ENCODE peak calls at places on chromosomes 4 and X, in ten cellular contexts. One of them, this sample, is unnamed.

GRCh38 chr4:122776916-122777315 is 44.4 kb downstream of the BBS12 start:
- DNase-seq in activated CD8-positive, alpha-beta memory T cell treated with anti-CD3 and anti-CD28 coated beads for 48 hours: no peak
- DNase-seq in mucosa of gallbladder: no peak
- DNase-seq in left ventricle myocardium inferior: no peak
- DNase-seq in hippocampal formation: no peak
- DNase-seq in stimulated activated CD8-positive, alpha-beta memory T cell treated with anti-CD3 and anti-CD28 coated beads, Interleukin-15, amount 100 ng/mL, for 4 hours: no peak
- DNase-seq in iPS-NIHi11: no peak
- DNase-seq in cardiac muscle cell: peak
- DNase-seq in esophagus muscularis mucosa: no peak
- DNase-seq in T-cell: no peak
- DNase-seq in this sample: no peak

GRCh38 chrX:35842657-35843056 is 44.5 kb downstream of the MAGEB16 start:
- DNase-seq in esophagus muscularis mucosa: no peak
- DNase-seq in stimulated activated CD8-positive, alpha-beta memory T cell treated with anti-CD3 and anti-CD28 coated beads, Interleukin-15, amount 100 ng/mL, for 4 hours: no peak
- DNase-seq in hippocampal formation: no peak
- DNase-seq in cardiac muscle cell: no peak
- DNase-seq in left ventricle myocardium inferior: no peak
- DNase-seq in activated CD8-positive, alpha-beta memory T cell treated with anti-CD3 and anti-CD28 coated beads for 48 hours: no peak
- DNase-seq in mucosa of gallbladder: no peak
- DNase-seq in iPS-NIHi11: no peak
- DNase-seq in T-cell: no peak
- DNase-seq in this sample: no peak

GRCh38 chrX:151724563-151725337 is 8.9 kb downstream of the FATE1 start:
- DNase-seq in cardiac muscle cell: no peak
- DNase-seq in hippocampal formation: no peak
- DNase-seq in stimulated activated CD8-positive, alpha-beta memory T cell treated with anti-CD3 and anti-CD28 coated beads, Interleukin-15, amount 100 ng/mL, for 4 hours: no peak
- DNase-seq in activated CD8-positive, alpha-beta memory T cell treated with anti-CD3 and anti-CD28 coated beads for 48 hours: no peak
- DNase-seq in T-cell: no peak
- DNase-seq in esophagus muscularis mucosa: no peak
- DNase-seq in mucosa of gallbladder: no peak
- DNase-seq in iPS-NIHi11: no peak
- DNase-seq in left ventricle myocardium inferior: no peak
- DNase-seq in this sample: no peak

GRCh38 chrX:148457279-148457678 is 43.1 kb upstream of the AFF2 start:
- DNase-seq in mucosa of gallbladder: no peak
- DNase-seq in hippocampal formation: no peak
- DNase-seq in T-cell: no peak
- DNase-seq in cardiac muscle cell: no peak
- DNase-seq in left ventricle myocardium inferior: no peak
- DNase-seq in activated CD8-positive, alpha-beta memory T cell treated with anti-CD3 and anti-CD28 coated beads for 48 hours: no peak
- DNase-seq in esophagus muscularis mucosa: no peak
- DNase-seq in stimulated activated CD8-positive, alpha-beta memory T cell treated with anti-CD3 and anti-CD28 coated beads, Interleukin-15, amount 100 ng/mL, for 4 hours: no peak
- DNase-seq in iPS-NIHi11: no peak
- DNase-seq in this sample: no peak

GRCh38 chr4:163148466-163149336 is 18.0 kb downstream of the NAF1 start:
- DNase-seq in stimulated activated CD8-positive, alpha-beta memory T cell treated with anti-CD3 and anti-CD28 coated beads, Interleukin-15, amount 100 ng/mL, for 4 hours: no peak
- DNase-seq in iPS-NIHi11: no peak
- DNase-seq in esophagus muscularis mucosa: no peak
- DNase-seq in mucosa of gallbladder: no peak
- DNase-seq in cardiac muscle cell: no peak
- DNase-seq in activated CD8-positive, alpha-beta memory T cell treated with anti-CD3 and anti-CD28 coated beads for 48 hours: no peak
- DNase-seq in hippocampal formation: no peak
- DNase-seq in left ventricle myocardium inferior: no peak
- DNase-seq in T-cell: no peak
- DNase-seq in this sample: no peak

GRCh38 chr4:27692098-27692679 is 831.5 kb downstream of the STIM2 start:
- DNase-seq in T-cell: no peak
- DNase-seq in left ventricle myocardium inferior: no peak
- DNase-seq in cardiac muscle cell: peak
- DNase-seq in iPS-NIHi11: peak
- DNase-seq in hippocampal formation: peak
- DNase-seq in activated CD8-positive, alpha-beta memory T cell treated with anti-CD3 and anti-CD28 coated beads for 48 hours: no peak
- DNase-seq in mucosa of gallbladder: no peak
- DNase-seq in stimulated activated CD8-positive, alpha-beta memory T cell treated with anti-CD3 and anti-CD28 coated beads, Interleukin-15, amount 100 ng/mL, for 4 hours: no peak
- DNase-seq in esophagus muscularis mucosa: no peak
- DNase-seq in this sample: peak

GRCh38 chrX:134821370-134821769 is 163.1 kb upstream of the PLAC1 start:
- DNase-seq in hippocampal formation: no peak
- DNase-seq in stimulated activated CD8-positive, alpha-beta memory T cell treated with anti-CD3 and anti-CD28 coated beads, Interleukin-15, amount 100 ng/mL, for 4 hours: no peak
- DNase-seq in T-cell: no peak
- DNase-seq in left ventricle myocardium inferior: peak
- DNase-seq in esophagus muscularis mucosa: no peak
- DNase-seq in activated CD8-positive, alpha-beta memory T cell treated with anti-CD3 and anti-CD28 coated beads for 48 hours: no peak
- DNase-seq in cardiac muscle cell: peak
- DNase-seq in iPS-NIHi11: peak
- DNase-seq in mucosa of gallbladder: no peak
- DNase-seq in this sample: peak

GRCh38 chr4:77154074-77154473 is 2.9 kb upstream of the CCNG2 start:
- DNase-seq in stimulated activated CD8-positive, alpha-beta memory T cell treated with anti-CD3 and anti-CD28 coated beads, Interleukin-15, amount 100 ng/mL, for 4 hours: no peak
- DNase-seq in cardiac muscle cell: no peak
- DNase-seq in mucosa of gallbladder: no peak
- DNase-seq in hippocampal formation: no peak
- DNase-seq in left ventricle myocardium inferior: no peak
- DNase-seq in T-cell: no peak
- DNase-seq in activated CD8-positive, alpha-beta memory T cell treated with anti-CD3 and anti-CD28 coated beads for 48 hours: no peak
- DNase-seq in iPS-NIHi11: no peak
- DNase-seq in esophagus muscularis mucosa: no peak
- DNase-seq in this sample: no peak

GRCh38 chrX:30906726-30907125 is 17.7 kb upstream of the TAB3 start:
- DNase-seq in cardiac muscle cell: peak
- DNase-seq in left ventricle myocardium inferior: no peak
- DNase-seq in iPS-NIHi11: no peak
- DNase-seq in stimulated activated CD8-positive, alpha-beta memory T cell treated with anti-CD3 and anti-CD28 coated beads, Interleukin-15, amount 100 ng/mL, for 4 hours: no peak
- DNase-seq in mucosa of gallbladder: no peak
- DNase-seq in activated CD8-positive, alpha-beta memory T cell treated with anti-CD3 and anti-CD28 coated beads for 48 hours: no peak
- DNase-seq in hippocampal formation: no peak
- DNase-seq in esophagus muscularis mucosa: no peak
- DNase-seq in T-cell: no peak
- DNase-seq in this sample: no peak

GRCh38 chrX:115138040-115138439 is 51.2 kb upstream of the RBMXL3 start:
- DNase-seq in activated CD8-positive, alpha-beta memory T cell treated with anti-CD3 and anti-CD28 coated beads for 48 hours: no peak
- DNase-seq in left ventricle myocardium inferior: no peak
- DNase-seq in T-cell: no peak
- DNase-seq in mucosa of gallbladder: no peak
- DNase-seq in stimulated activated CD8-positive, alpha-beta memory T cell treated with anti-CD3 and anti-CD28 coated beads, Interleukin-15, amount 100 ng/mL, for 4 hours: no peak
- DNase-seq in iPS-NIHi11: peak
- DNase-seq in cardiac muscle cell: no peak
- DNase-seq in esophagus muscularis mucosa: no peak
- DNase-seq in hippocampal formation: no peak
- DNase-seq in this sample: no peak

GRCh38 chr4:82745173-82745842 is 53.3 kb downstream of the SCD5 start:
- DNase-seq in mucosa of gallbladder: no peak
- DNase-seq in T-cell: no peak
- DNase-seq in esophagus muscularis mucosa: no peak
- DNase-seq in iPS-NIHi11: peak
- DNase-seq in activated CD8-positive, alpha-beta memory T cell treated with anti-CD3 and anti-CD28 coated beads for 48 hours: no peak
- DNase-seq in hippocampal formation: no peak
- DNase-seq in cardiac muscle cell: no peak
- DNase-seq in stimulated activated CD8-positive, alpha-beta memory T cell treated with anti-CD3 and anti-CD28 coated beads, Interleukin-15, amount 100 ng/mL, for 4 hours: no peak
- DNase-seq in left ventricle myocardium inferior: no peak
- DNase-seq in this sample: no peak

GRCh38 chr4:81482344-81482743 is 10.6 kb upstream of the RASGEF1B start:
- DNase-seq in iPS-NIHi11: no peak
- DNase-seq in T-cell: no peak
- DNase-seq in hippocampal formation: peak
- DNase-seq in esophagus muscularis mucosa: no peak
- DNase-seq in cardiac muscle cell: no peak
- DNase-seq in activated CD8-positive, alpha-beta memory T cell treated with anti-CD3 and anti-CD28 coated beads for 48 hours: no peak
- DNase-seq in left ventricle myocardium inferior: no peak
- DNase-seq in stimulated activated CD8-positive, alpha-beta memory T cell treated with anti-CD3 and anti-CD28 coated beads, Interleukin-15, amount 100 ng/mL, for 4 hours: no peak
- DNase-seq in mucosa of gallbladder: no peak
- DNase-seq in this sample: no peak

GRCh38 chrX:153245288-153245731 is 66.2 kb downstream of the MAGEA1 start:
- DNase-seq in mucosa of gallbladder: no peak
- DNase-seq in T-cell: no peak
- DNase-seq in iPS-NIHi11: peak
- DNase-seq in activated CD8-positive, alpha-beta memory T cell treated with anti-CD3 and anti-CD28 coated beads for 48 hours: no peak
- DNase-seq in hippocampal formation: no peak
- DNase-seq in esophagus muscularis mucosa: no peak
- DNase-seq in left ventricle myocardium inferior: no peak
- DNase-seq in stimulated activated CD8-positive, alpha-beta memory T cell treated with anti-CD3 and anti-CD28 coated beads, Interleukin-15, amount 100 ng/mL, for 4 hours: no peak
- DNase-seq in cardiac muscle cell: no peak
- DNase-seq in this sample: peak

GRCh38 chrX:107823456-107823855 is 2.2 kb upstream of the MID2 start:
- DNase-seq in stimulated activated CD8-positive, alpha-beta memory T cell treated with anti-CD3 and anti-CD28 coated beads, Interleukin-15, amount 100 ng/mL, for 4 hours: no peak
- DNase-seq in cardiac muscle cell: peak
- DNase-seq in hippocampal formation: no peak
- DNase-seq in iPS-NIHi11: no peak
- DNase-seq in mucosa of gallbladder: no peak
- DNase-seq in T-cell: no peak
- DNase-seq in esophagus muscularis mucosa: no peak
- DNase-seq in activated CD8-positive, alpha-beta memory T cell treated with anti-CD3 and anti-CD28 coated beads for 48 hours: no peak
- DNase-seq in left ventricle myocardium inferior: no peak
- DNase-seq in this sample: no peak

GRCh38 chr4:139963708-139964107 is 190.3 kb downstream of the MAML3 start:
- DNase-seq in mucosa of gallbladder: no peak
- DNase-seq in iPS-NIHi11: no peak
- DNase-seq in T-cell: no peak
- DNase-seq in hippocampal formation: no peak
- DNase-seq in left ventricle myocardium inferior: no peak
- DNase-seq in activated CD8-positive, alpha-beta memory T cell treated with anti-CD3 and anti-CD28 coated beads for 48 hours: no peak
- DNase-seq in cardiac muscle cell: no peak
- DNase-seq in stimulated activated CD8-positive, alpha-beta memory T cell treated with anti-CD3 and anti-CD28 coated beads, Interleukin-15, amount 100 ng/mL, for 4 hours: no peak
- DNase-seq in esophagus muscularis mucosa: no peak
- DNase-seq in this sample: no peak

GRCh38 chr4:156251373-156252065 is 297.9 kb upstream of the CTSO start:
- DNase-seq in T-cell: no peak
- DNase-seq in hippocampal formation: no peak
- DNase-seq in cardiac muscle cell: no peak
- DNase-seq in stimulated activated CD8-positive, alpha-beta memory T cell treated with anti-CD3 and anti-CD28 coated beads, Interleukin-15, amount 100 ng/mL, for 4 hours: no peak
- DNase-seq in activated CD8-positive, alpha-beta memory T cell treated with anti-CD3 and anti-CD28 coated beads for 48 hours: no peak
- DNase-seq in mucosa of gallbladder: no peak
- DNase-seq in iPS-NIHi11: no peak
- DNase-seq in left ventricle myocardium inferior: no peak
- DNase-seq in esophagus muscularis mucosa: no peak
- DNase-seq in this sample: no peak

GRCh38 chrX:54641530-54641929 is 111.5 kb downstream of the GNL3L start:
- DNase-seq in activated CD8-positive, alpha-beta memory T cell treated with anti-CD3 and anti-CD28 coated beads for 48 hours: no peak
- DNase-seq in iPS-NIHi11: peak
- DNase-seq in esophagus muscularis mucosa: no peak
- DNase-seq in mucosa of gallbladder: no peak
- DNase-seq in left ventricle myocardium inferior: no peak
- DNase-seq in cardiac muscle cell: no peak
- DNase-seq in T-cell: no peak
- DNase-seq in hippocampal formation: no peak
- DNase-seq in stimulated activated CD8-positive, alpha-beta memory T cell treated with anti-CD3 and anti-CD28 coated beads, Interleukin-15, amount 100 ng/mL, for 4 hours: no peak
- DNase-seq in this sample: peak

GRCh38 chr4:51859476-51860032 is 16.6 kb downstream of the DCUN1D4 start:
- DNase-seq in left ventricle myocardium inferior: no peak
- DNase-seq in stimulated activated CD8-positive, alpha-beta memory T cell treated with anti-CD3 and anti-CD28 coated beads, Interleukin-15, amount 100 ng/mL, for 4 hours: no peak
- DNase-seq in mucosa of gallbladder: no peak
- DNase-seq in T-cell: no peak
- DNase-seq in cardiac muscle cell: no peak
- DNase-seq in esophagus muscularis mucosa: peak
- DNase-seq in iPS-NIHi11: no peak
- DNase-seq in hippocampal formation: no peak
- DNase-seq in activated CD8-positive, alpha-beta memory T cell treated with anti-CD3 and anti-CD28 coated beads for 48 hours: no peak
- DNase-seq in this sample: no peak